ENCODE peak calls at places on chromosomes 1 and 21, in nine cellular contexts. D is uterus, P is PC-3, G is K562, W is foreskin fibroblast, M is body of pancreas, V is suprapubic skin, U is AG04449, Y is IMR-90. H is an unnamed sample.

GRCh38 chr1:12275370-12275769 is 45.5 kb downstream of the VPS13D start:
- DNase-seq in D (peak; percentile 35), P (peak; percentile 37), G (peak; percentile 67), W (peak; percentile 18), M (peak; percentile 8), V (no peak), U (no peak), Y (no peak), H (peak; percentile 41)

GRCh38 chr1:87274851-87275250 is 53.8 kb upstream of the LMO4 start:
- DNase-seq in D (no peak), P (no peak), G (no peak), W (no peak), M (no peak), V (no peak), U (no peak), Y (no peak), H (no peak)

GRCh38 chr21:39386194-39386593 is 37.3 kb upstream of the HMGN1 start:
- DNase-seq in D (peak; percentile 50), P (no peak), G (no peak), W (no peak), M (peak; percentile 28), V (peak; percentile 70), U (no peak), Y (no peak), H (peak; percentile 39)

GRCh38 chr1:245837741-245838140 is 669.3 kb downstream of the SMYD3 start:
- DNase-seq in D (no peak), P (peak; percentile 49), G (no peak), W (no peak), M (no peak), V (no peak), U (no peak), Y (peak; percentile 57), H (peak; percentile 33)

GRCh38 chr1:115797491-115797890 is 29.0 kb upstream of the CASQ2 start:
- DNase-seq in D (no peak), P (no peak), G (no peak), W (no peak), M (no peak), V (no peak), U (no peak), Y (no peak), H (no peak)

GRCh38 chr1:23803674-23804073 is 3.1 kb upstream of the GALE start:
- DNase-seq in D (no peak), P (no peak), G (no peak), W (no peak), M (no peak), V (no peak), U (no peak), Y (no peak), H (no peak)

GRCh38 chr1:193211539-193211938 is 25.1 kb upstream of the B3GALT2 start:
- DNase-seq in D (no peak), P (peak; percentile 87), G (no peak), W (peak; percentile 72), M (no peak), V (no peak), U (peak; percentile 73), Y (peak; percentile 93), H (peak; percentile 74)

GRCh38 chr1:60893111-60893510 is 189.2 kb upstream of the NFIA start:
- DNase-seq in D (no peak), P (no peak), G (no peak), W (no peak), M (no peak), V (no peak), U (no peak), Y (no peak), H (no peak)

GRCh38 chr1:92701147-92701546 is 83.8 kb downstream of the EVI5 start:
- DNase-seq in D (no peak), P (no peak), G (no peak), W (peak; percentile 18), M (no peak), V (no peak), U (no peak), Y (peak; percentile 77), H (peak; percentile 73)

GRCh38 chr1:34777519-34778321 is 3.3 kb upstream of the GJB3 start:
- DNase-seq in D (no peak), P (no peak), G (no peak), W (no peak), M (no peak), V (peak; percentile 49), U (no peak), Y (no peak), H (no peak)

GRCh38 chr1:116377564-116378529 is 4.8 kb downstream of the ATP1A1 start:
- DNase-seq in D (peak; percentile 72), P (peak; percentile 87), G (no peak), W (peak; percentile 81), M (peak; percentile 65), V (peak; percentile 81), U (peak; percentile 93), Y (peak; percentile 96), H (peak; percentile 97)

GRCh38 chr21:42276076-42276475 is 39.1 kb downstream of the TFF3 start:
- DNase-seq in D (no peak), P (peak; percentile 16), G (no peak), W (no peak), M (no peak), V (no peak), U (no peak), Y (no peak), H (no peak)

GRCh38 chr1:23019851-23020625 is 770 bp downstream of the KDM1A start:
- DNase-seq in D (peak; percentile 17), P (peak; percentile 45), G (peak; percentile 59), W (no peak), M (peak; percentile 37), V (peak; percentile 68), U (no peak), Y (peak; percentile 40), H (peak; percentile 45)

GRCh38 chr1:1758059-1758621 is 20.1 kb downstream of the NADK start:
- DNase-seq in D (no peak), P (peak; percentile 1), G (no peak), W (no peak), M (no peak), V (no peak), U (no peak), Y (no peak), H (no peak)

GRCh38 chr1:66730462-66730861 is 21.8 kb upstream of the DYNLT5 start:
- DNase-seq in D (no peak), P (no peak), G (no peak), W (no peak), M (no peak), V (no peak), U (no peak), Y (no peak), H (no peak)

GRCh38 chr21:45590726-45591618 is 48.7 kb upstream of the SLC19A1 start:
- DNase-seq in D (peak; percentile 29), P (peak; percentile 19), G (no peak), W (no peak), M (peak; percentile 12), V (peak; percentile 63), U (no peak), Y (no peak), H (peak; percentile 16)

GRCh38 chr1:33893147-33893830 is 29.4 kb downstream of the HMGB4 start:
- DNase-seq in D (no peak), P (no peak), G (no peak), W (peak; percentile 30), M (peak; percentile 12), V (no peak), U (peak; percentile 94), Y (peak; percentile 29), H (peak; percentile 5)

GRCh38 chr1:112676543-112676942 is 2.1 kb downstream of the MOV10 start:
- DNase-seq in D (no peak), P (no peak), G (peak; percentile 27), W (no peak), M (no peak), V (no peak), U (no peak), Y (no peak), H (no peak)

GRCh38 chr1:147389532-147390184 is 147.2 kb downstream of the CHD1L start:
- DNase-seq in D (no peak), P (peak; percentile 82), G (peak; percentile 61), W (peak; percentile 16), M (peak; percentile 2), V (no peak), U (no peak), Y (peak; percentile 58), H (peak; percentile 67)

GRCh38 chr1:32972814-32973428 is 8.3 kb upstream of the RNF19B start:
- DNase-seq in D (peak; percentile 40), P (peak; percentile 67), G (no peak), W (no peak), M (peak; percentile 67), V (no peak), U (no peak), Y (peak; percentile 45), H (peak; percentile 46)

GRCh38 chr1:237105826-237106225 is 63.8 kb downstream of the RYR2 start:
- DNase-seq in D (no peak), P (no peak), G (no peak), W (no peak), M (no peak), V (no peak), U (no peak), Y (no peak), H (no peak)
- H3K4me3 ChIP-seq in D (no peak overlapping the region), P (no peak overlapping the region), G (no peak overlapping the region), W (no peak overlapping the region), M (no peak overlapping the region), V (no peak overlapping the region), U (no peak overlapping the region), Y (no peak overlapping the region), H (no peak overlapping the region)

DNA sequence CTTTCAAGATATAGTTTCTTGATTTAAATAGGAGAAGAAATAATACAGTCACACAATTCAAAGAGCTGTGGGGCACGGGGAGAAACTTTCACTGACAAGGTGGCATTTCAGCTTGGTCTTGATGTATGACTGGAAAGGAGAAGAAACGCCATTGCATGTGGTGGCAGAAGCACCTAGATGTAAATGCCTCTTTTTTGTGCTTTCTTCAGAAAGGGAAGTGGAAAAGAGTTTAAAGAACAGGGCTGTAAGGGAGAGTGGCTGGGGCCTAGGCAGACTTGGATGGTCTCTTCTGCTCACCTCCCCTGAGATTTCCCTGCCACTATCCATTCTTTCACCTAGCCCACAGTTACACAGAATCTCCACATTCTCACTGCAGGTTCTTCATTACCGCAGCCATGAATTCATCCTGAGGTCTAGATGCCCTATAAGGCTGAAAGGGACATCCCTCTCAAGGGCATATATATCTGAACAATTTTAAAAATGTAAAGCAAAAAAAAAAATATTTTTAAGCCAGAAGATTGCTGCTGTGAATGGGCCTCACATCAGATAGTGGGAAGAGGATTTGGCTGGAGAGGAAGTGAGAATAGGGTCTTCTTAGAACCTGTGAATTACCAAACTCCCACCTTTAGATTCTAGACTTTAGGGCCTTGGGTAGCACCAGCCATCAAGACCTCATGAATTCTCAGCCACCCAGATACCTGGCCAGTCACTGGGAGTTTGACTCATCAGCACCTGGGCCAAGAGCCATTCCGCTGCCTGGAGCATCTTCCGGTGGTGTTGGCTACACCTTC is 23.4 kb downstream of the CACNA1E start:
- DNase-seq in D (no peak), P (no peak), G (no peak), W (no peak), M (no peak), V (no peak), U (no peak), Y (no peak), H (no peak)
- TF ChIP-seq CTCF in D (no peak), P (no peak), G (no peak), W (no peak), M (no peak), V (no peak), U (no peak), Y (no peak), H (no peak)

GRCh38 chr1:213987422-213987875 is 324 bp upstream of the PROX1 start:
- DNase-seq in D (no peak), P (peak; percentile 30), G (no peak), W (peak; percentile 39), M (no peak), V (no peak), U (no peak), Y (no peak), H (no peak)
- H3K4me3 ChIP-seq in D (peak overlapping the region; percentile 56), P (peak overlapping the region; percentile 70), G (no peak overlapping the region), W (peak overlapping the region; percentile 65), M (peak overlapping the region; percentile 39), V (peak overlapping the region; percentile 62), U (peak overlapping the region; percentile 61), Y (peak overlapping the region; percentile 51), H (peak overlapping the region; percentile 64)

GRCh38 chr1:228139931-228140723 is at the start of gene GUK1:
- DNase-seq in D (peak; percentile 99), P (peak; percentile 100), G (peak; percentile 98), W (peak; percentile 100), M (peak; percentile 100), V (peak; percentile 100), U (peak; percentile 96), Y (peak; percentile 99), H (peak; percentile 100)
- TF ChIP-seq CTCF in D (peak; percentile 44), P (peak; percentile 42), G (peak; percentile 80), W (peak; percentile 1), M (peak; percentile 24), V (peak; percentile 39), U (peak; percentile 40), Y (peak; percentile 24), H (no peak)